ENCODE peak calls at places on chromosomes 3 and 15, in six cellular contexts. K, G, C, T, P and L are unnamed samples.

GRCh38 chr3:46565607-46566039 is 479 bp downstream of the LRRC2 start:
- DNase-seq in K (no peak), G (peak; percentile 15), C (no peak), T (peak; percentile 37), P (no peak), L (no peak)

GRCh38 chr15:89459271-89460038 is 36.9 kb downstream of the RHCG start:
- DNase-seq in K (no peak), G (no peak), C (no peak), T (no peak), P (no peak), L (no peak)

GRCh38 chr3:136595862-136596697 is 156.1 kb downstream of the STAG1 start:
- DNase-seq in K (no peak), G (no peak), C (no peak), T (no peak), P (no peak), L (no peak)

GRCh38 chr15:66558271-66558670 is 7.5 kb downstream of the LCTL start:
- DNase-seq in K (no peak), G (no peak), C (no peak), T (no peak), P (no peak), L (no peak)

GRCh38 chr15:49370782-49371181 is 52.3 kb upstream of the FGF7 start:
- DNase-seq in K (no peak), G (no peak), C (no peak), T (no peak), P (no peak), L (no peak)

GRCh38 chr3:48661501-48662139 is 1.1 kb downstream of the CELSR3 start:
- DNase-seq in K (peak; percentile 59), G (peak; percentile 77), C (peak; percentile 56), T (peak; percentile 70), P (no peak), L (peak; percentile 70)

GRCh38 chr3:107065094-107065861 is 312.0 kb upstream of the CCDC54 start:
- DNase-seq in K (no peak), G (no peak), C (no peak), T (peak; percentile 32), P (no peak), L (peak; percentile 15)

GRCh38 chr3:137642305-137642704 is 121.8 kb upstream of the SOX14 start:
- DNase-seq in K (no peak), G (no peak), C (no peak), T (no peak), P (no peak), L (no peak)

GRCh38 chr15:43376017-43376705 is 5.3 kb downstream of the TUBGCP4 start:
- DNase-seq in K (no peak), G (peak; percentile 18), C (no peak), T (no peak), P (no peak), L (peak; percentile 13)

GRCh38 chr3:185976977-185977678 is 39.3 kb upstream of the TRA2B start:
- DNase-seq in K (peak; percentile 48), G (peak; percentile 74), C (peak; percentile 72), T (peak; percentile 51), P (no peak), L (peak; percentile 65)

GRCh38 chr3:65548848-65549625 is 489.7 kb downstream of the MAGI1 start:
- DNase-seq in K (no peak), G (no peak), C (peak; percentile 16), T (no peak), P (no peak), L (no peak)

GRCh38 chr3:178761461-178761860 is 225.2 kb downstream of the KCNMB2 start:
- DNase-seq in K (no peak), G (no peak), C (no peak), T (no peak), P (no peak), L (no peak)

GRCh38 chr3:16374047-16375019 is 109.3 kb downstream of the OXNAD1 start:
- DNase-seq in K (peak; percentile 4), G (peak; percentile 31), C (no peak), T (no peak), P (no peak), L (no peak)
- H3K27ac ChIP-seq in K (no peak overlapping the region), G (peak overlapping the region; percentile 56), C (no peak overlapping the region), T (no peak overlapping the region), P (no peak overlapping the region), L (no peak overlapping the region)

GRCh38 chr3:78912687-78913086 is 855.1 kb downstream of the ROBO1 start:
- DNase-seq in K (no peak), G (no peak), C (no peak), T (no peak), P (no peak), L (no peak)

GRCh38 chr3:78919021-78919755 is 848.6 kb downstream of the ROBO1 start:
- DNase-seq in K (no peak), G (no peak), C (peak; percentile 51), T (no peak), P (no peak), L (no peak)

GRCh38 chr3:78913711-78914110 is 854.1 kb downstream of the ROBO1 start:
- DNase-seq in K (no peak), G (no peak), C (no peak), T (no peak), P (no peak), L (no peak)

GRCh38 chr3:78917541-78917940 is 850.3 kb downstream of the ROBO1 start:
- DNase-seq in K (no peak), G (no peak), C (no peak), T (no peak), P (no peak), L (no peak)

GRCh38 chr3:78918361-78919020 is 849.3 kb downstream of the ROBO1 start:
- DNase-seq in K (no peak), G (no peak), C (no peak), T (no peak), P (no peak), L (no peak)
- H3K27ac ChIP-seq in K (no peak overlapping the region), G (no peak overlapping the region), C (no peak overlapping the region), T (no peak overlapping the region), P (no peak overlapping the region), L (no peak overlapping the region)

GRCh38 chr3:13160619-13161018 is 87.4 kb upstream of the IQSEC1 start:
- DNase-seq in K (no peak), G (no peak), C (no peak), T (no peak), P (no peak), L (no peak)

GRCh38 chr3:13161771-13162535 is 88.7 kb upstream of the IQSEC1 start:
- DNase-seq in K (no peak), G (no peak), C (no peak), T (no peak), P (no peak), L (no peak)

GRCh38 chr3:13161021-13161759 is 88.0 kb upstream of the IQSEC1 start:
- DNase-seq in K (no peak), G (no peak), C (no peak), T (no peak), P (no peak), L (no peak)

GRCh38 chr3:13163848-13164382 is 90.7 kb upstream of the IQSEC1 start:
- DNase-seq in K (no peak), G (no peak), C (no peak), T (no peak), P (no peak), L (no peak)

DNA sequence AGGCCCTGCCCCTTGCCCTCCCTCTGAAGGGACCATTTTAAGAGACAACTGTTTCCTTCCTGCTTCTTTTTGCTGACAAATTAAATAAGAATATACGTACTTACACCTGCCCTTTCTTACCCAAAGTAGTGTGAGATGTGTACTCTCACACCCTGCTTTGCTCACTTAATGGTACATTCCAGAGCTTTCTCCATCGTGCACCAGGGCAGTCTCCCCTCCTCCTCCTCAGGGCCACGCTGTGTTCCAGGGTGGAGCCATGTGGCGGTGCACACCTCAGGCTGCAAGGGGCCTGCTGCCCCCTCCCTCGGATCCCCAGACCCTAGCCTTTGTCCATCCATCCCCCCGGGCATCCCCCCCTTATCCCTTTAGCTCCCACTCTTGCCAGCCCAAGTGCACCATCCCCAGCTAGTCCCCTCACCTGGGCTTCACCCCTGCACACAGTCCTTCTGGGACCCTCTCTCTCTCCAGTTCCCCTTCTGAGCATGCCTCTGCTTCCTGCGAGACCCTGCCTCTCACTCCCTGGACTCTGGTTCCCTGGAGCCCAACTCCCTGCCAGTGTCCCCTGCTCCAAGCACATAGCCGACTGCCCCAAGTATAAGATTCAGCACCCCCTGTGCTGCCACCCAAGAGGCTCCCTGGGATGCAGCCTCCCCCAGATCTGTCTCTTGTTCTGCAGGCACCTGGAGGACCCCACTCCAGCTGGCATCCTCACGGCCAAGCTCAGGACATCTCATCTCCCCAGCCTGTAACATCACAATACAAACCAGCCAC is 89.5 kb upstream of the IQSEC1 start:
- DNase-seq in K (no peak), G (no peak), C (no peak), T (no peak), P (no peak), L (no peak)
- H3K27ac ChIP-seq in K (no peak overlapping the region), G (no peak overlapping the region), C (no peak overlapping the region), T (no peak overlapping the region), P (no peak overlapping the region), L (no peak overlapping the region)

DNA sequence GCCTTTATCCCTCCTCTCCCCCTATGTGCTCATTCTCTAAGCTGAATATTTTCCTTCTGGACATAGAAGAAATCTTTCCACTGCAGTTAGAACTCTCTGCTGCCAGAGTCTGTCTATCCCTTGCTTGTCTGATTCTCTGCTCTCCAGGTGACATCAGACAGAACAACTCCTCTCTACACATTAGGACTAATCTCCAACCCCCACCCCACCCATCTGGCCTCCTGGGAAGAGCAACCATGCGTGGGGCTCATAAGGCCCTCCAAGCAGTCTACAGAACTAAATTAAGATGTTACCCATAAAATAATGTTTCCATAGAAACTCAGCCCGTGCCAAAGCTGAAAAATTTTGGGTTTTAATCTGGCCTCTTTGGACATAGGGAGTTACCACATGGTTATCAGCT is 199.2 kb downstream of the CLSTN2 start:
- DNase-seq in K (no peak), G (no peak), C (no peak), T (no peak), P (no peak), L (no peak)
- H3K27ac ChIP-seq in K (no peak overlapping the region), G (no peak overlapping the region), C (no peak overlapping the region), T (no peak overlapping the region), P (no peak overlapping the region), L (no peak overlapping the region)

GRCh38 chr15:70762469-70763119 is 764 bp downstream of the UACA start:
- DNase-seq in K (no peak), G (peak; percentile 3), C (peak; percentile 36), T (peak; percentile 35), P (no peak), L (no peak)

GRCh38 chr15:70765504-70766281 is 2.3 kb upstream of the UACA start:
- DNase-seq in K (no peak), G (no peak), C (no peak), T (no peak), P (no peak), L (no peak)

GRCh38 chr15:70761931-70762468 is 1.4 kb downstream of the UACA start:
- DNase-seq in K (no peak), G (no peak), C (no peak), T (no peak), P (no peak), L (no peak)

GRCh38 chr15:70763120-70763949 is at the start of gene UACA:
- DNase-seq in K (peak; percentile 40), G (peak; percentile 61), C (peak; percentile 96), T (peak; percentile 97), P (peak; percentile 46), L (peak; percentile 46)

GRCh38 chr15:70763950-70764730 is 782 bp upstream of the UACA start:
- DNase-seq in K (no peak), G (no peak), C (no peak), T (no peak), P (no peak), L (no peak)
- H3K27ac ChIP-seq in K (no peak overlapping the region), G (no peak overlapping the region), C (peak overlapping the region; percentile 87), T (no peak overlapping the region), P (peak overlapping the region; percentile 90), L (no peak overlapping the region)